ENCODE peak calls at places on chromosomes 16 and 17, in five cellular contexts. L is tibial artery, J is spleen, M is GM12865, Z is Caco-2. D is an unnamed sample.

GRCh38 chr17:81464586-81464985 is 48.0 kb downstream of the ACTG1 start:
- DNase-seq in L (no peak), J (no peak), M (no peak), Z (no peak), D (no peak)

GRCh38 chr17:3127451-3127850 is at the start of gene OR1G1:
- DNase-seq in L (no peak), J (no peak), M (no peak), Z (no peak), D (no peak)

GRCh38 chr16:85524630-85525463 is 88.3 kb upstream of the GSE1 start:
- DNase-seq in L (peak; percentile 63), J (peak; percentile 91), M (no peak), Z (peak; percentile 93), D (peak; percentile 92)

GRCh38 chr17:78133971-78134898 is 3.7 kb downstream of the TMC8 start:
- DNase-seq in L (no peak), J (peak; percentile 95), M (peak; percentile 90), Z (peak; percentile 78), D (peak; percentile 49)

GRCh38 chr16:82439678-82440293 is 187.0 kb upstream of the CDH13 start:
- DNase-seq in L (no peak), J (no peak), M (no peak), Z (no peak), D (no peak)

GRCh38 chr17:50181155-50181554 is 15.3 kb downstream of the SGCA start:
- DNase-seq in L (no peak), J (no peak), M (no peak), Z (no peak), D (no peak)

GRCh38 chr17:75996665-75997590 is 3.7 kb upstream of the CDK3 start:
- DNase-seq in L (peak; percentile 63), J (peak; percentile 79), M (peak; percentile 84), Z (peak; percentile 89), D (peak; percentile 65)

GRCh38 chr17:53142890-53143289 is 679.8 kb upstream of the KIF2B start:
- DNase-seq in L (no peak), J (no peak), M (no peak), Z (no peak), D (no peak)

GRCh38 chr16:15553313-15554088 is 89.5 kb downstream of the MARF1 start:
- DNase-seq in L (no peak), J (no peak), M (no peak), Z (no peak), D (no peak)

GRCh38 chr16:84483882-84484565 is 20.4 kb downstream of the MEAK7 start:
- DNase-seq in L (no peak), J (peak; percentile 66), M (no peak), Z (peak; percentile 31), D (no peak)

GRCh38 chr16:58511933-58512815 is 3.1 kb upstream of the SETD6 start:
- DNase-seq in L (peak; percentile 74), J (peak; percentile 93), M (peak; percentile 84), Z (peak; percentile 85), D (peak; percentile 54)

GRCh38 chr17:57966875-57967274 is 11.7 kb upstream of the CUEDC1 start:
- DNase-seq in L (no peak), J (no peak), M (no peak), Z (no peak), D (no peak)

GRCh38 chr16:85991856-85992255 is 92.9 kb downstream of the IRF8 start:
- DNase-seq in L (no peak), J (no peak), M (no peak), Z (no peak), D (no peak)

GRCh38 chr16:15996432-15997109 is 47.2 kb downstream of the ABCC1 start:
- DNase-seq in L (peak; percentile 60), J (no peak), M (no peak), Z (peak; percentile 35), D (peak; percentile 91)

GRCh38 chr17:21078056-21078825 is 35.4 kb upstream of the USP22 start:
- DNase-seq in L (no peak), J (no peak), M (no peak), Z (no peak), D (no peak)

GRCh38 chr16:68446941-68447675 is 1.2 kb downstream of the SMPD3 start:
- DNase-seq in L (no peak), J (peak; percentile 79), M (no peak), Z (no peak), D (no peak)

GRCh38 chr17:32443827-32444300 is 446 bp upstream of the PSMD11 start:
- DNase-seq in L (no peak), J (no peak), M (no peak), Z (no peak), D (no peak)

GRCh38 chr17:21288581-21289017 is 4.1 kb downstream of the MAP2K3 start:
- DNase-seq in L (no peak), J (no peak), M (peak; percentile 54), Z (no peak), D (no peak)

GRCh38 chr16:58847902-58848661 is 114.0 kb upstream of the GOT2 start:
- DNase-seq in L (no peak), J (no peak), M (no peak), Z (no peak), D (no peak)

GRCh38 chr17:47735536-47736011 is 2.5 kb downstream of the TBX21 start:
- DNase-seq in L (no peak), J (peak; percentile 76), M (peak; percentile 80), Z (peak; percentile 32), D (no peak)

GRCh38 chr17:31858647-31859486 is at the start of gene COPRS:
- DNase-seq in L (peak; percentile 83), J (peak; percentile 96), M (peak; percentile 89), Z (peak; percentile 92), D (peak; percentile 83)

GRCh38 chr17:50872710-50873424 is 6.7 kb upstream of the TOB1 start:
- DNase-seq in L (peak; percentile 39), J (no peak), M (peak; percentile 49), Z (no peak), D (no peak)

GRCh38 chr16:27752241-27752640 is 202.3 kb downstream of the KATNIP start:
- DNase-seq in L (no peak), J (no peak), M (no peak), Z (no peak), D (no peak)

GRCh38 chr16:74623846-74624245 is 16.9 kb upstream of the GLG1 start:
- DNase-seq in L (no peak), J (no peak), M (no peak), Z (peak; percentile 11), D (no peak)

GRCh38 chr16:83994087-83994486 is 26.0 kb downstream of the NECAB2 start:
- DNase-seq in L (no peak), J (no peak), M (no peak), Z (no peak), D (peak; percentile 19)

GRCh38 chr17:75109047-75109406 is 742 bp upstream of the ARMC7 start:
- DNase-seq in L (no peak), J (no peak), M (no peak), Z (no peak), D (no peak)

GRCh38 chr17:50426814-50427787 is 1.1 kb downstream of the ACSF2 start:
- DNase-seq in L (peak; percentile 27), J (no peak), M (peak; percentile 55), Z (peak; percentile 87), D (peak; percentile 46)

DNA sequence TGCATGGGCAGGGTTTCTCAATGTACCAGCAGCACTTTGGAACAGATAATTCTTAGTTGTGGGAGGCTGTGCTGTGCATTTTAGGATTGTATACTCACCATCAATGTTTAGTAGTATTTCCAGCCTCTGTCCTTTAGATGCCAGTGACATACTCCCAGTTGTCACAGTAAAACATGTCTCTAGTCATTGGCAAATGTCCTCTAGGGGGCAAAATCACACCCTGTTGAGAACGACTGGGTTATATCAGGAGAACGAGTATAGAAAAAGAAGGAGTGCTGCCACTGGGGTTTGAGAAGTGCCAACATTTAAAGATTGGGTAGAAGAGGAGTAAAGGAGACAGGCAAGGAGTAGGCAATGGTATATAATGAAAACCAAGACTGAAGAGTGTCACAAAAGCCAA is 37.9 kb upstream of the SMIM36 start:
- DNase-seq in L (no peak), J (no peak), M (peak; percentile 53), Z (no peak), D (no peak)
- TF ChIP-seq CTCF in L (no peak), J (peak; percentile 20), M (peak; percentile 51), Z (no peak), D (peak; percentile 53)

GRCh38 chr17:16406742-16407674 is 8.4 kb upstream of the TRPV2 start:
- DNase-seq in L (peak; percentile 58), J (peak; percentile 75), M (peak; percentile 78), Z (peak; percentile 64), D (peak; percentile 27)

GRCh38 chr17:16407911-16408588 is 7.3 kb upstream of the TRPV2 start:
- DNase-seq in L (peak; percentile 89), J (peak; percentile 81), M (peak; percentile 98), Z (no peak), D (no peak)
- H3K4me3 ChIP-seq in L (peak overlapping the region; percentile 63), J (no peak overlapping the region), M (peak overlapping the region; percentile 53), Z (no peak overlapping the region), D (no peak overlapping the region)

DNA sequence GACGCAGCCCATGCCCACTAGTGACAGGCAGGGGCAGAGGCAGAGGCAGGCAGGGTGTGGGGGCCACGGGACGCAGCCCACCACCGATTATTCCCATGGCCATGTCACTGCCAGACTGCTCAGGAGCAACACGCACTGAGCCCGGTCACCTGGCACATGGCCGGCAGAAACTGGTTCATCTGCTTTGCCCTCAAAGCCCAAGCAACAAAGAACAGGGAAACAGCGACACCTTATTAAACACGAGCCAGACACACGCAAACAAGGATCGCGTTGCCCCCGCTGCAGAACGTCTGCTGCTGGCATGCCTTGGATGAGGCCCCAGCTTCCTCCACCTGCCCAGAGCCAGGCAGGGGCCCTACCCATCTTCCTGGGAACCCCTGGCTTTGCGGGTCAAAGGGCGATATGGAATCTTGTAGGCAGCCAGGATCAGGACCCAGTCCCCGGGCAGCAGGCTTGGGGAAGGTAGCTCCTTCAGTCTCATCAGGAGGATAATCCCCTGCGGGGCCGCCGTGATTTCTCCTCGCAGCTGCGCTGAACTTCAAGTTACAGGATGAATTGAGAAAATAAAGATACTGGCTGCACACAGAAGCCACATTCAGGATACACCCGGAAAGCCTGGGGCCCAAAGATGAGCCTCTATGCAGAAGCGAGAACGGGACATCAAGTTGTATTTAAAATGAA is 4.8 kb downstream of the TBC1D16 start:
- DNase-seq in L (no peak), J (peak; percentile 37), M (no peak), Z (no peak), D (peak; percentile 68)
- TF ChIP-seq CTCF in L (no peak), J (no peak), M (no peak), Z (no peak), D (no peak)

GRCh38 chr17:73343739-73344454 is 32.1 kb upstream of the CDC42EP4 start:
- DNase-seq in L (no peak), J (no peak), M (no peak), Z (no peak), D (peak; percentile 68)

GRCh38 chr17:73341350-73342056 is 29.7 kb upstream of the CDC42EP4 start:
- DNase-seq in L (no peak), J (no peak), M (no peak), Z (no peak), D (no peak)

GRCh38 chr17:73342549-73343167 is 30.9 kb upstream of the CDC42EP4 start:
- DNase-seq in L (no peak), J (no peak), M (peak; percentile 29), Z (no peak), D (no peak)

GRCh38 chr17:73342057-73342522 is 30.3 kb upstream of the CDC42EP4 start:
- DNase-seq in L (peak; percentile 64), J (no peak), M (peak; percentile 56), Z (no peak), D (no peak)

DNA sequence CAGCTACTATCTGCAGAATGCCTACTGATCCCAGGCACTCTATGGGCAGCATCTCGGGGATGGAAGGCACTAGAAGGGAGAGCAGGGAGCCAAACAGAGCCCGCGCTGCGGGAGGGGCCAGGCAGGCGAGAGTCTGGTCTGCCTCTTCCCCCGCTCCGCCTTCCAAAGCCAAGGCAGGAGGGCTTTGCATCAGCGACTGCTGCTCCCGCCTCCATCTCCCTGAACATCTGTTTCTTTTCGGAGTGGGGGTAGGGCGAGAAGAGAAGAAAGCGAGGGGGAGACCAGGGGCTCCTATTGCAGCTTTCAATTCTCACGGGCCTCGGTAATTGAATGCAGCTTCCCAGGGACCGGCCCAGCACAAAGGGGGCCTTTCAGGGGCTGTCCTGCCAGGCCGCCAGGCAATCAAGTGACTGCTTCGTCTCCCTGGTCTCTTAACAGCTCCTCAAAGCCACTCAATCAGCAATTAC is 31.4 kb upstream of the CDC42EP4 start:
- DNase-seq in L (peak; percentile 59), J (no peak), M (no peak), Z (no peak), D (no peak)
- H3K4me3 ChIP-seq in L (peak overlapping the region; percentile 1), J (no peak overlapping the region), M (no peak overlapping the region), Z (no peak overlapping the region), D (no peak overlapping the region)